ENCODE peak calls at places on chromosomes 1 and 21, in ten cellular contexts. V is kidney, D is PC-3, Z is endodermal cell, H is neural progenitor cell, J is K562, P is IMR-90, G is mammary epithelial cell, R is fibroblast of lung, X is GM23248. M is an unnamed sample.

GRCh38 chr1:23273450-23274133 is 56.3 kb upstream of the HTR1D start:
- DNase-seq in X (peak), G (peak), J (no peak), H (no peak), R (peak), Z (no peak), D (peak), V (no peak), P (peak), M (no peak)

GRCh38 chr1:214715126-214715525 is 112.1 kb downstream of the CENPF start:
- DNase-seq in X (no peak), Z (no peak), R (no peak), P (no peak), V (no peak), G (no peak), D (no peak), H (peak), J (no peak), M (no peak)

GRCh38 chr1:119409731-119410130 is 5.2 kb upstream of the HSD3B2 start:
- DNase-seq in X (peak), V (no peak), R (peak), G (peak), J (no peak), Z (no peak), D (peak), P (peak), H (no peak), M (no peak)

GRCh38 chr21:35861656-35862055 is 198.7 kb downstream of the SETD4 start:
- DNase-seq in V (no peak), D (peak), Z (no peak), J (no peak), R (no peak), X (peak), P (peak), H (no peak), G (no peak), M (no peak)

GRCh38 chr1:54378157-54378883 is 27.9 kb downstream of the SSBP3 start:
- DNase-seq in P (no peak), R (no peak), H (peak), X (no peak), G (no peak), Z (peak), D (no peak), J (no peak), V (no peak), M (no peak)

GRCh38 chr21:41701749-41702148 is 65.1 kb downstream of the RIPK4 start:
- DNase-seq in G (no peak), V (no peak), R (no peak), J (no peak), Z (no peak), D (no peak), P (peak), H (no peak), X (peak), M (no peak)

GRCh38 chr1:159000627-159001026 is 9.1 kb upstream of the IFI16 start:
- DNase-seq in R (peak), G (peak), J (no peak), V (peak), Z (peak), X (peak), H (peak), D (peak), P (peak), M (no peak)

GRCh38 chr1:1361982-1362423 is 3.6 kb upstream of the MXRA8 start:
- DNase-seq in H (no peak), R (peak), Z (peak), J (no peak), P (peak), X (peak), D (no peak), V (peak), G (no peak), M (no peak)

GRCh38 chr1:206895320-206895719 is 1.9 kb upstream of the IL24 start:
- DNase-seq in V (no peak), J (no peak), Z (no peak), G (peak), D (peak), H (no peak), P (no peak), R (no peak), X (no peak), M (no peak)

GRCh38 chr1:36885537-36886441 is 148.5 kb downstream of the GRIK3 start:
- DNase-seq in G (no peak), H (peak), P (no peak), J (no peak), Z (peak), V (no peak), X (no peak), D (no peak), R (no peak), M (no peak)

GRCh38 chr1:202479630-202480029 is 131.1 kb downstream of the PPP1R12B start:
- DNase-seq in D (no peak), X (no peak), Z (no peak), V (no peak), H (no peak), R (no peak), J (no peak), G (no peak), P (no peak), M (peak)

GRCh38 chr1:187110351-187110750 is 281.6 kb downstream of the PLA2G4A start:
- DNase-seq in X (no peak), Z (no peak), D (no peak), V (no peak), R (no peak), P (no peak), H (no peak), G (no peak), J (no peak), M (no peak)

GRCh38 chr21:41825881-41826280 is 53.3 kb downstream of the PRDM15 start:
- DNase-seq in P (no peak), Z (no peak), D (no peak), G (no peak), X (no peak), H (no peak), V (no peak), R (no peak), J (no peak), M (no peak)

GRCh38 chr1:162561616-162562451 is at the start of gene UAP1:
- DNase-seq in J (no peak), X (peak), H (no peak), G (no peak), Z (no peak), R (no peak), P (no peak), V (peak), D (no peak), M (no peak)

GRCh38 chr1:247118946-247119446 is 14.8 kb upstream of the ZNF669 start:
- DNase-seq in H (peak), D (peak), P (no peak), R (peak), V (no peak), Z (peak), X (peak), G (no peak), J (peak), M (peak)

GRCh38 chr21:42582422-42583149 is 68.9 kb downstream of the SLC37A1 start:
- DNase-seq in G (no peak), Z (no peak), J (no peak), H (no peak), D (no peak), R (no peak), X (no peak), P (no peak), V (no peak), M (no peak)

GRCh38 chr1:162349635-162350330 is 26.9 kb downstream of the SPATA46 start:
- DNase-seq in H (no peak), V (no peak), Z (no peak), G (peak), P (peak), D (peak), X (peak), R (peak), J (peak), M (no peak)

GRCh38 chr1:8939362-8939995 is 6.2 kb upstream of the CA6 start:
- DNase-seq in H (no peak), Z (no peak), J (no peak), X (no peak), R (no peak), P (peak), D (peak), V (no peak), G (peak), M (no peak)

GRCh38 chr1:28417441-28418277 is 48.1 kb downstream of the PHACTR4 start:
- DNase-seq in G (peak), V (no peak), D (peak), X (peak), Z (no peak), R (peak), H (no peak), P (peak), J (no peak), M (peak)

GRCh38 chr1:240170806-240171205 is 79.1 kb downstream of the FMN2 start:
- DNase-seq in P (no peak), D (no peak), V (no peak), H (no peak), X (no peak), R (no peak), J (no peak), G (no peak), Z (no peak), M (no peak)

GRCh38 chr1:147786536-147786935 is 26.1 kb upstream of the GJA5 start:
- DNase-seq in X (peak), Z (no peak), H (no peak), G (no peak), V (no peak), D (no peak), J (no peak), P (no peak), R (no peak), M (no peak)

GRCh38 chr1:32907435-32907834 is 6.2 kb upstream of the TMEM54 start:
- DNase-seq in G (no peak), D (no peak), Z (no peak), J (no peak), R (no peak), H (no peak), V (no peak), X (peak), P (peak), M (no peak)

GRCh38 chr1:9607352-9607751 is 18.6 kb downstream of the TMEM201 start:
- DNase-seq in V (no peak), G (no peak), X (no peak), P (no peak), R (no peak), Z (no peak), J (no peak), D (no peak), H (no peak), M (no peak)

GRCh38 chr1:38026592-38027200 is 14.2 kb downstream of the UTP11 start:
- DNase-seq in G (peak), D (peak), V (no peak), H (peak), X (peak), P (peak), J (no peak), Z (peak), R (peak), M (no peak)

GRCh38 chr1:199859525-199859924 is 168.0 kb upstream of the NR5A2 start:
- DNase-seq in J (no peak), H (no peak), G (peak), P (peak), V (no peak), D (peak), X (peak), Z (no peak), R (peak), M (no peak)

GRCh38 chr1:178055779-178056471 is 38.0 kb upstream of the RASAL2 start:
- DNase-seq in R (peak), G (no peak), V (no peak), Z (peak), H (peak), X (no peak), J (no peak), D (peak), P (peak), M (no peak)

GRCh38 chr1:206464456-206464964 is 5.8 kb upstream of the IKBKE start:
- DNase-seq in R (peak), X (peak), V (no peak), Z (no peak), J (no peak), G (peak), D (peak), H (no peak), P (peak), M (no peak)

GRCh38 chr1:67604778-67605177 is 80.2 kb upstream of the GADD45A start:
- DNase-seq in J (no peak), R (no peak), P (no peak), D (no peak), G (no peak), H (peak), V (no peak), X (no peak), Z (peak), M (no peak)

GRCh38 chr1:214658175-214658574 is 55.2 kb downstream of the CENPF start:
- DNase-seq in Z (no peak), H (no peak), R (no peak), D (no peak), J (no peak), G (no peak), X (no peak), V (no peak), P (no peak), M (no peak)

GRCh38 chr1:61626820-61627219 is 98.1 kb downstream of the TM2D1 start:
- DNase-seq in J (no peak), R (no peak), Z (no peak), H (no peak), G (no peak), P (no peak), V (no peak), D (no peak), X (no peak), M (no peak)

GRCh38 chr1:112172294-112172882 is 182.9 kb upstream of the KCND3 start:
- DNase-seq in Z (peak), X (peak), P (peak), J (peak), H (peak), D (peak), V (no peak), R (peak), G (peak), M (peak)

GRCh38 chr1:219293440-219293839 is 119.8 kb downstream of the LYPLAL1 start:
- DNase-seq in V (no peak), P (no peak), J (no peak), R (peak), G (no peak), H (no peak), X (no peak), D (no peak), Z (no peak), M (no peak)

GRCh38 chr1:17134036-17134435 is 14.8 kb upstream of the PADI2 start:
- DNase-seq in X (no peak), P (no peak), R (no peak), J (no peak), V (no peak), Z (no peak), G (no peak), H (no peak), D (no peak), M (no peak)

DNA sequence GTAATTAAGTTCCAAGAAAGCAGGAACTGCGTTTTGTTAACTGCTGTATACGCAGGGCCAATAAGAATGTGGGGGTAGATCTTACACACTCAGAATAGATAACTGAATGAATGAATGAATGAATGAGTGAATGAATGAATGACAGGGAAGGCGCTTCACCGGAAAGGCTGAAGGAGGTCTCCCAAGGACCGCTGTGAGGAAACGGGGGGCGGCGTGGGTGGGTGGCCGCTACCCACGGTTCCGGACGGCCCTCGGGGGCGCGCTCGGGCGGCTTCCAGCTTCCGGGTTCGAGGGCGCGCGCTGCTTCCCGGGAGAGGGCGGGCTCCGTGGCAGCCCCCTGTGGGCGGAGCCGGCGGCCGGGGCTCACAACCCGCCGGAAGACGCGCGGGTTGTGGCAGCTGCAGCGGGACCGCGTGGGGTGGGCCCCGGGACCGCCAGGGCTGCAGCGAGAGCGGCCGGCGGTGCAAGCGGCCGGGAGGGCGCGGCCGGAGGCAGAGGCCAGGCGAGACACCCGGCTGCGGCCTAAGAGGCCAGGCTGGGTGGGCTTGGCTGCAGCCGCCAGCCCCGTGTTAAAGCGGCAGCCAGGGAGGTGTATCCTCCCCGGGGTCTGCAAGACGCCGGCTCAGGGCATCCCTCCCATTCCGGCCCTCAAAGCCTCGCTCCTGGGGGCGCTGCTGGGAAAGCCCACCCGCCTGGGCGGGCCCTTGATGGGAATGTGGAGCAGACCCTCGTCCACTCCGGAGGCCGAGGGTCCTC is at the start of gene ZFP69:
- DNase-seq in P (peak), V (peak), R (peak), J (peak), D (no peak), Z (peak), H (peak), G (peak), X (peak), M (peak)
- H3K9ac ChIP-seq in P (peak), V (peak), R (peak), J (peak), D (no peak), Z (peak), H (peak), G (peak), X (peak), M (peak)

DNA sequence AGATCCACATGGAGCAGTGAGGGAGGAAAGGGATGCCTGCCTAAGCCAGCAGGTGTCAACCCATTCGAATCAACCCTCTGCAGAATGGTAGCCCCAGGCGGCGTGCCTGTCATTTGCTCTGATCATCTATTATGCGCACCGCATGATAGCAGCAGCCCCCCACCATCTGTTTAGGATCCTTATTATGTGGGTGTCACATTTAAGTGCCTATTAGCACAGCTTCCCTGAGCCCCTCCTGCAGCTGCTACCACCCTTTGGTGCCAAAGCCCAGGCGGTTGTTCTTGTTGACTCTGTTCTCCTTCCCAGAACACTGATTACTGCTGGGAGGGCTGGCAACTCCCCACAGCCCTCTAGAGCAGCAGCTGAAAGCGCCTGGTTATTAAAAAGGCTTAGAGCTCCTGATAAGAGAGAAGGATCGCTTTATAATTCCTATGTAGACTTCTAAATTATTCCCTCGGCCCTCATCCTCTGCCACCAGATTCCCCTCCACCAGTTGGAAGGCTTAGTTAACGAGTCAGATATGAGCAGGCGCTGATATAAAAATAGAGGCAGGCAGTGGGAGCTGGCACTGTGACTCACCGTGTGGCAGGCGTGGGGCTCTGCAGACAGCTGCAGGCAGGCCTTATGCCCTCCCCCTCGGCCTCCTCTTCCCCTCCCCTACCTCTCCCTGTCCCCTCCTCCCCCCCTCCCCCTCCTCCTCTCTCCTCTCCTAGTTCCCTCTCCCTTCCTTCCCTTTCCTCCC is 23.0 kb downstream of the ACTA1 start:
- DNase-seq in J (peak), G (peak), V (peak), P (peak), X (peak), H (peak), R (peak), Z (peak), D (peak), M (peak)
- H3K4me3 ChIP-seq in J (no peak), G (no peak), V (no peak), P (no peak), X (peak), H (no peak), R (no peak), Z (no peak), D (no peak), M (no peak)

DNA sequence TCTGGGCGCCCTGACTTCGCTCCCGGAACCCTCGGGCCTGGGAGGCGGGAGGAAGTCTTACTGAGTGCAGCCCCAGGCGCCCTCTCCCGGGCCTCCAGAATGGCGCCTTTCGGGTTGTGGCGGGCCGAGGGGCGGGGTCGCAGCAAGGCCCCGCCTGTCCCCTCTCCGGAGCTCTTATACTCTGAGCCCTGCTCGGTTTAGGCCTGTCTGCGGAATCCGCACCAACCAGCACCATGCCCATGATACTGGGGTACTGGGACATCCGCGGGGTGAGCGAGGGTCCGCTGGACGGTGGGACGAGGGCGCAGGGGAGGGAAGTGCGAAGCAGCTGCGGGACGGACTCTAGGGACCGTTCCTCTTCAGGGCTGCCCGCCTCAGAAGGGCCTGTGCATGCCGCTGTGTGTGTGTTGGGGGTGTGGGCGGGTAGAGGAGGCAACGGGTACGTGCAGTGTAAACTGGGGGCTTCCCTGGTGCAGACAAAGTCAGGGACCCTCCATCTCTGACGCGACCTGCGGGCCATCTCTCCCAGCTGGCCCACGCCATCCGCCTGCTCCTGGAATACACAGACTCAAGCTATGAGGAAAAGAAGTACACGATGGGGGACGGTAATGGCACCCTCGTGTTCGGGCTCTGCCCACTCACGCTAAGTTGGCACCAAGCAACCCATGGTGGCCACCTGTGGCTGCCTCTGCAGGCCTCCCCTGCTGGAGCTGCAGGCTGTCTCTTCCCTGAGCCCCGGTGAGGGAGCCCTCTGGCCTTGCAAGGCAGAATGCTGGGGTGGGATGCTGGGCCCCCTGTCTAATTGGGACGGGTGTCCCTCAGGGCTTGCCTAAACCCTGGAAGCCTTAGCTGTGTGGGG is at the start of gene GSTM1:
- DNase-seq in Z (peak), J (no peak), V (no peak), X (no peak), R (peak), H (peak), G (peak), P (no peak), D (no peak), M (no peak)
- H3K9ac ChIP-seq in Z (no peak), J (no peak), V (peak), X (no peak), R (peak), H (no peak), G (no peak), P (no peak), D (no peak), M (no peak)

GRCh38 chr1:53220962-53221286 is 490 bp upstream of the CZIB start:
- DNase-seq in R (no peak), H (no peak), X (no peak), D (no peak), J (no peak), Z (no peak), P (no peak), G (no peak), V (no peak), M (no peak)

GRCh38 chr1:53218201-53218600 is 2.2 kb downstream of the CZIB start:
- DNase-seq in V (no peak), R (no peak), D (no peak), P (no peak), Z (no peak), G (no peak), H (no peak), J (no peak), X (no peak), M (no peak)

GRCh38 chr1:53214541-53214940 is 5.9 kb downstream of the CZIB start:
- DNase-seq in H (no peak), R (no peak), V (no peak), P (no peak), X (no peak), G (no peak), J (no peak), D (no peak), Z (no peak), M (no peak)

GRCh38 chr1:53220171-53220961 is at the start of gene CZIB:
- DNase-seq in J (peak), H (peak), G (peak), V (peak), P (peak), R (peak), Z (peak), X (peak), D (peak), M (peak)

DNA sequence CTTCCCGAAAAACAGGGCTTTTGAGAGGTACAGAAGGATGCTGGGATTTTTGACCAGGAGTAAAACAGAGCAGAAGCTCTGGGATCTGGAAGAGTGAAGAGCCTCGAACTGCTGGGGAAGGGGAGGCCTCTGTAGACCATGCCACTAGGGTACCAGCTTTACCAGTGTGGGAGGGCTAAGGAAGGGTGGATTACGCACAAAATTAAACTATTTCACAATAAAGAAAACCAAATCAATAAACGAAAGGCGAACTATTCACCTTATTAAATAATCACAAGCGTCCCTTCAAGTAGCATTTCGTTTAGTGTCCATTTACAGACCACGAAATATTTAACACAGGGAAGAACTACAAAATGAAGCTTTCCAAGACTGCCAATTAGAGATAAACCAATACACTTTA is 723 bp downstream of the CZIB start:
- DNase-seq in H (no peak), J (no peak), X (peak), G (no peak), R (no peak), V (no peak), Z (no peak), P (peak), D (no peak), M (no peak)
- H3K4me3 ChIP-seq in H (peak), J (peak), X (peak), G (peak), R (peak), V (peak), Z (peak), P (peak), D (peak), M (peak)

M was measured in DND-41.